ENCODE peak calls at places on chromosomes 7 and 10, in eight cellular contexts. R is esophagus muscularis mucosa, D is sigmoid colon, M is upper lobe of left lung, J is prostate gland, Y is SK-N-SH, N is Panc1, X is spleen. Q is an unnamed sample.
A peak's percentile ranks its signal among the peaks of the same experiment; 100 is the strongest.

GRCh38 chr10:15780353-15781135 is 60.8 kb upstream of the ITGA8 start:
- DNase-seq in R (no peak), D (peak; percentile 68), M (no peak), J (peak; percentile 21), Y (no peak), N (no peak), X (no peak), Q (no peak)

GRCh38 chr7:151461096-151461941 is 21.4 kb upstream of the CRYGN start:
- DNase-seq in R (no peak), D (no peak), M (no peak), J (no peak), Y (no peak), N (no peak), X (no peak), Q (no peak)

GRCh38 chr7:141974831-141975230 is 1.3 kb upstream of the TAS2R38 start:
- DNase-seq in R (no peak), D (no peak), M (no peak), J (no peak), Y (no peak), N (no peak), X (no peak), Q (peak; percentile 46)

GRCh38 chr10:3471927-3472704 is 299.5 kb upstream of the PITRM1 start:
- DNase-seq in R (no peak), D (peak; percentile 80), M (peak; percentile 52), J (peak; percentile 83), Y (no peak), N (no peak), X (no peak), Q (no peak)

GRCh38 chr10:101292194-101293006 is 61.6 kb upstream of the BTRC start:
- DNase-seq in R (no peak), D (no peak), M (no peak), J (no peak), Y (peak; percentile 83), N (no peak), X (no peak), Q (no peak)

GRCh38 chr10:54607983-54608382 is 193.0 kb downstream of the PCDH15 start:
- DNase-seq in R (no peak), D (no peak), M (no peak), J (no peak), Y (no peak), N (no peak), X (no peak), Q (no peak)

GRCh38 chr10:114635797-114636550 is 22.1 kb downstream of the ABLIM1 start:
- DNase-seq in R (no peak), D (no peak), M (no peak), J (peak; percentile 28), Y (no peak), N (no peak), X (no peak), Q (peak; percentile 64)

GRCh38 chr7:46932656-46933424 is 649.1 kb downstream of the TNS3 start:
- DNase-seq in R (no peak), D (peak; percentile 80), M (peak; percentile 24), J (peak; percentile 84), Y (peak; percentile 81), N (peak; percentile 59), X (no peak), Q (no peak)

DNA sequence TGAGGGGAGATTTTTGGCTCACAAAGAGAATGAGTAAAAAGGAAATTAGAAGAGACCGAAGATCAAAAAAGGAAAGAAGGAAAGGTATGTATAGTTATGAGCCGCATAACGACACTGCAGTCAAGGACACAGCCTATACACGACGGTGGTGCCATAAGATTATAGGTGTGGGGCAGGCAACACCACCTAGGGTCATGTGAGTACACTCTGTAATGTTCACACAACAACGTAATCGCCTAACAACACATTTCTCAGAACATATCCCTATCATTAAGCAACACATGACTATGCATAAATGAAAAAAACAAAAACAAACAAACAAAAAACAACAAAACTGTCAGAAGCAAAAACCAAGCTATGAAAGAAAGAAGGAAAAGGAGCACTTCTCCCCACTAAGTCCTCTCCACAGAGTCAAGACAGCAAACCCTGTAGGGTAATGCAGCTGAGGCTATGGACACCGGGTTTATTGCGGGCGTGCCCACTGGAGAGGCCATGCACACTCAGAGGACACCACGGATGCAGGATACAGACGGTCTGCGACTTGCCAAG is 45.1 kb downstream of the PIP4K2A start:
- DNase-seq in R (no peak), D (no peak), M (no peak), J (no peak), Y (no peak), N (no peak), X (no peak), Q (no peak)
- H3K4me3 ChIP-seq in R (no peak overlapping the region), D (no peak overlapping the region), M (no peak overlapping the region), J (no peak overlapping the region), Y (no peak overlapping the region), N (no peak overlapping the region), X (no peak overlapping the region), Q (no peak overlapping the region)

GRCh38 chr7:44802418-44803025 is 6.0 kb downstream of the PPIA start:
- DNase-seq in R (no peak), D (no peak), M (no peak), J (no peak), Y (no peak), N (no peak), X (no peak), Q (no peak)

GRCh38 chr7:44798649-44799275 is 2.3 kb downstream of the PPIA start:
- DNase-seq in R (no peak), D (no peak), M (no peak), J (no peak), Y (no peak), N (no peak), X (no peak), Q (no peak)

GRCh38 chr7:44797329-44798258 is 1.1 kb downstream of the PPIA start:
- DNase-seq in R (peak; percentile 96), D (peak; percentile 95), M (peak; percentile 95), J (peak; percentile 92), Y (peak; percentile 86), N (peak; percentile 69), X (peak; percentile 97), Q (peak; percentile 87)

GRCh38 chr7:44801890-44802289 is 5.4 kb downstream of the PPIA start:
- DNase-seq in R (no peak), D (no peak), M (no peak), J (no peak), Y (no peak), N (no peak), X (no peak), Q (no peak)

DNA sequence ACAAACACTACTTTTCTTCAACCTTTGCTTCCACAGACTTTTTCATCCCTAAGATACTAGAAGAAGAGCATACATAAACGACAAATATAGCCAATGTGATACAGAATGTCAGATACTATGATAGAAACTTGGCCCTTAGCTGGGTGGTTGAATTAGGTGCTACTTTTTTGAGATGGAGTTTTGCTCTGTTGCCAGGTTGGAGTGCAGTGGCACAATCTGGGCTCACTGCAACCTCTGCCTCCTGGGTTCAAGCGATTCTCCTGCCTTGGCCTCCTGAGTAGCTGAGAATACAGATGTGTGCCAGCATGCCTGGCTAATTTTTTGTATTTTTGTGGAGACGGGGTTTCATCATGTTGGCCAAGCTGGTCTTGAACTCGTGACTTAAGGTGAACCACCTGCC is 3.5 kb downstream of the PPIA start:
- DNase-seq in R (no peak), D (no peak), M (no peak), J (no peak), Y (no peak), N (no peak), X (no peak), Q (no peak)
- TF ChIP-seq POLR2AphosphoS5 in R (no peak), D (no peak), M (no peak), J (no peak), Y (no peak), N (no peak), X (no peak), Q (no peak)

DNA sequence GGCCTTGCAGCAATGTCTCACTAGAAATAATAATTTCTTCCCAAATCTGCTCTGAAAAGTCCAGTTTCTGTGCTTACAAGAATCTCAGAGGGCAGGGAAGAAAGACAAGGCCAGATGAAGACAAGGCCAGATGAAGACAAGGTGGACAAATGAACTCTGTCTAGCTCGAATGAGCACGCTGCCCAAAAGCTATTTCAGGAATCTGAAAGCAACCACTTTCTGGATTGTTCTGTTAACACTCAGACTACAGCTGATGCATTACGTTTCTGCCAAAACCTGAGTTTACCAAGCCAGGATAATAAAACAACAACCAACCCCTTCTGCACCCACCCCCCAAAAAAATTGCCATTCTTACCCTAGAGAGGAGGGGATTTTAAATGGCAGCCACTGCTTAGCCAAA is 1073.6 kb downstream of the SORCS3 start:
- DNase-seq in R (no peak), D (no peak), M (no peak), J (no peak), Y (no peak), N (no peak), X (no peak), Q (no peak)
- H3K4me1 ChIP-seq in R (no peaks in the 10 kb centered on the region), D (no peaks in the 10 kb centered on the region), M (no peaks in the 10 kb centered on the region), J (no peaks in the 10 kb centered on the region), Y (no peaks in the 10 kb centered on the region), N (no peaks in the 10 kb centered on the region), X (no peaks in the 10 kb centered on the region), Q (no peaks in the 10 kb centered on the region)

DNA sequence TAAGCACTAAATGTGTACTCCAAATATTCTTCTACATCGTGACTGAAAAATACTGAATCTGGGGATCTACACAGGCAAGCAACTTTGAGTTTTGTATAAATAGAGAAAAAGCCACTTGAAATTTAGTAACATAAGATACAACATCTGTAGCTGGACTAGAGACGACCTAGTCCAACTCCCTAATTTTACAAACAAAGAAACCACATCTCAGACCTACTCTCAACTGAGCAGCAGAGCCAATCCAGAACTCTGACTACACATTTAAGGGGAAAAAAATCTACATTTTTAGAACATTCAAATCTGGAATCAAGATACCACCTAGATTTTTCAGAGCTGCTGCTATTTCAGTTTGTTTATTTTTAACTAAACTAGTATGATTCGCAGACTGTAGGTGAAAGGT is 88.9 kb downstream of the CABCOCO1 start:
- DNase-seq in R (no peak), D (no peak), M (no peak), J (no peak), Y (no peak), N (no peak), X (no peak), Q (no peak)
- H3K4me3 ChIP-seq in R (no peak overlapping the region), D (no peak overlapping the region), M (no peak overlapping the region), J (no peak overlapping the region), Y (no peak overlapping the region), N (no peak overlapping the region), X (no peak overlapping the region), Q (no peak overlapping the region)

DNA sequence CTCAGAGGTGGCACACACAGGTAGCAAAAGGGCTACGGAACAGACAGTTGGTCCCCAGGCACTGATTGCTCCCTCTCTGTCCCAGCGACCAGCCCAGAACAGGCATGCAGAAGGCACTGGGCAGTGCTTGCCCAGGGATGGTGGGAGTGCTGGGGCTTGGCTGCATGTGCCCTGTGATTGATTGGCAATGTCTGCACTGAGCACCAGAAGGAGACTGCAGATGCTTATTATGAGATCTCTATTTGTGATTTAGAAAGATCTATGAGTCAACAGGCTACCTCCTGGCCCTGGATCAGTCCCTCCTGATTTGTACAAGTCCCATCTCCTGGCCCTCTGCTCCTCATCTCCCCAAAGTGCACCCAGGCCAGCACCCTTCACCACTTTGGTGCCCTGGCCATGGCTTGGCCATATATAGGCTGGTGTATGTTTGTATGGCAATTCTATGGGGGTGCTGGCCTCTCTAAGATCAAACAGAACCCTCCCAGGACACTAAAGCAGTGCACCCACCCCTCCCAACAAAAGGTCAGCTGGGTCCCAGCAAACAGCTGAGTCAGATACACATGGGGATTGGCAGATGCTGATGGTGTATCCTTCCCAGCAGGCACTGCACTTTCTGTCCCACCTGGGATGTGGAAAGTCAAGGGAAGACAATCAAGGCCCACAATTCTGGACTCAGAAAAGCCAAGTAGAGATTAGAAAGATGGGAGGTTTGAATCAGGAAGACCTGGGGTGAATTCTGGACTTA is 30.9 kb downstream of the CAMK2B start:
- DNase-seq in R (peak; percentile 53), D (peak; percentile 28), M (no peak), J (no peak), Y (peak; percentile 33), N (no peak), X (no peak), Q (no peak)
- TF ChIP-seq POLR2AphosphoS5 in R (no peak), D (no peak), M (no peak), J (no peak), Y (no peak), N (no peak), X (no peak), Q (no peak)

GRCh38 chr7:129076886-129077285 is 22.0 kb upstream of the TNPO3 start:
- DNase-seq in R (no peak), D (no peak), M (no peak), J (no peak), Y (no peak), N (no peak), X (no peak), Q (no peak)
- H3K4me1 ChIP-seq in R (no peaks in the 10 kb centered on the region), D (no peaks in the 10 kb centered on the region), M (no peaks in the 10 kb centered on the region), J (no peaks in the 10 kb centered on the region), Y (no peaks in the 10 kb centered on the region), N (no peaks in the 10 kb centered on the region), X (no peaks in the 10 kb centered on the region), Q (no peaks in the 10 kb centered on the region)

Q was measured in stomach.